ENCODE peak calls at places on chromosomes 6 and 20, in four cellular contexts. C, J, A and Q are unnamed samples.

GRCh38 chr6:39314273-39314790 is at the start of gene KCNK17:
- DNase-seq in J (no peak), A (no peak), C (no peak), Q (peak; percentile 69)

GRCh38 chr20:32189691-32190607 is 17.6 kb downstream of the PLAGL2 start:
- DNase-seq in A (peak; percentile 88), J (peak; percentile 17), C (no peak), Q (peak; percentile 75)

GRCh38 chr20:51034988-51035656 is 12.2 kb upstream of the KCNG1 start:
- DNase-seq in A (no peak), C (no peak), J (no peak), Q (no peak)

GRCh38 chr6:152054441-152054840 is 247.0 kb downstream of the ESR1 start:
- DNase-seq in A (no peak), J (no peak), C (no peak), Q (no peak)

GRCh38 chr6:157246771-157247484 is 76.4 kb downstream of the TMEM242 start:
- DNase-seq in J (no peak), C (no peak), A (no peak), Q (no peak)

GRCh38 chr6:79601020-79601609 is 30.0 kb upstream of the SH3BGRL2 start:
- DNase-seq in A (no peak), J (peak; percentile 12), C (peak; percentile 29), Q (no peak)

GRCh38 chr20:48205786-48206185 is 420.5 kb upstream of the SULF2 start:
- DNase-seq in J (no peak), C (no peak), A (peak; percentile 83), Q (no peak)

GRCh38 chr6:158225767-158226166 is 57.6 kb downstream of the GTF2H5 start:
- DNase-seq in A (no peak), J (no peak), C (no peak), Q (no peak)